ENCODE peak calls at places on chromosomes 6 and 20, in six cellular contexts. L is progenitor cell of endocrine pancreas, M is left ventricle myocardium superior, C is NCI-H187, K is C1 segment of cervical spinal cord, E is T1000. J is an unnamed sample.

GRCh38 chr6:149437212-149437611 is 37.1 kb downstream of the SUMO4 start:
- DNase-seq in L (no peak), M (no peak), C (no peak), K (no peak), E (no peak), J (no peak)

GRCh38 chr20:51318058-51318960 is 224.2 kb downstream of the NFATC2 start:
- DNase-seq in L (peak; percentile 70), M (peak; percentile 47), C (no peak), K (peak; percentile 4), E (no peak), J (peak; percentile 42)

GRCh38 chr20:46914789-46915359 is 20.2 kb downstream of the EYA2 start:
- DNase-seq in L (no peak), M (peak; percentile 49), C (no peak), K (no peak), E (no peak), J (peak; percentile 41)

GRCh38 chr20:34318609-34319443 is 15.7 kb upstream of the AHCY start:
- DNase-seq in L (no peak), M (no peak), C (no peak), K (no peak), E (no peak), J (no peak)

GRCh38 chr6:146543940-146544661 is 468 bp downstream of the RAB32 start:
- DNase-seq in L (peak; percentile 19), M (no peak), C (no peak), K (peak; percentile 75), E (peak; percentile 35), J (peak; percentile 35)

GRCh38 chr6:36874443-36875249 is at the start of gene PPIL1:
- DNase-seq in L (peak; percentile 62), M (peak; percentile 86), C (peak; percentile 97), K (peak; percentile 78), E (peak; percentile 91), J (peak; percentile 96)

GRCh38 chr6:75381878-75382633 is 97.5 kb upstream of the TMEM30A start:
- DNase-seq in L (no peak), M (no peak), C (no peak), K (no peak), E (no peak), J (no peak)

GRCh38 chr6:163191704-163192537 is 222.6 kb upstream of the QKI start:
- DNase-seq in L (no peak), M (no peak), C (no peak), K (no peak), E (no peak), J (no peak)

GRCh38 chr6:119821380-119821779 is 471.8 kb upstream of the MAN1A1 start:
- DNase-seq in L (no peak), M (no peak), C (no peak), K (no peak), E (no peak), J (no peak)